ENCODE peak calls at places on chromosomes 13 and 19, in nine cellular contexts. One of them, this sample, is unnamed.

GRCh38 chr13:58908019-58908679 is 1255.6 kb downstream of the DIAPH3 start:
- DNase-seq in anterior cingulate cortex: no peak
- DNase-seq in ACHN: no peak
- DNase-seq in activated CD4-positive, alpha-beta T cell treated with anti-CD3 and anti-CD28 coated beads for 24 hours: no peak
- DNase-seq in frontal cortex: no peak
- DNase-seq in WTC11: no peak
- DNase-seq in Calu3: no peak
- DNase-seq in LHCN-M2: no peak
- DNase-seq in lower leg skin: no peak
- DNase-seq in this sample: no peak

GRCh38 chr13:39945226-39945625 is 289.8 kb downstream of the COG6 start:
- DNase-seq in anterior cingulate cortex: no peak
- DNase-seq in ACHN: no peak
- DNase-seq in activated CD4-positive, alpha-beta T cell treated with anti-CD3 and anti-CD28 coated beads for 24 hours: no peak
- DNase-seq in frontal cortex: no peak
- DNase-seq in WTC11: peak
- DNase-seq in Calu3: no peak
- DNase-seq in LHCN-M2: no peak
- DNase-seq in lower leg skin: no peak
- DNase-seq in this sample: no peak

GRCh38 chr19:18488403-18488723 is 33.5 kb downstream of the ELL start:
- DNase-seq in anterior cingulate cortex: peak
- DNase-seq in ACHN: peak
- DNase-seq in activated CD4-positive, alpha-beta T cell treated with anti-CD3 and anti-CD28 coated beads for 24 hours: no peak
- DNase-seq in frontal cortex: no peak
- DNase-seq in WTC11: no peak
- DNase-seq in Calu3: peak
- DNase-seq in LHCN-M2: no peak
- DNase-seq in lower leg skin: no peak
- DNase-seq in this sample: no peak

GRCh38 chr13:44300895-44301638 is 72.6 kb upstream of the SERP2 start:
- DNase-seq in anterior cingulate cortex: no peak
- DNase-seq in ACHN: peak
- DNase-seq in activated CD4-positive, alpha-beta T cell treated with anti-CD3 and anti-CD28 coated beads for 24 hours: no peak
- DNase-seq in frontal cortex: no peak
- DNase-seq in WTC11: no peak
- DNase-seq in Calu3: peak
- DNase-seq in LHCN-M2: peak
- DNase-seq in lower leg skin: no peak
- DNase-seq in this sample: peak

GRCh38 chr13:83516781-83517180 is 365.5 kb downstream of the SLITRK1 start:
- DNase-seq in anterior cingulate cortex: no peak
- DNase-seq in ACHN: no peak
- DNase-seq in activated CD4-positive, alpha-beta T cell treated with anti-CD3 and anti-CD28 coated beads for 24 hours: no peak
- DNase-seq in frontal cortex: no peak
- DNase-seq in WTC11: no peak
- DNase-seq in Calu3: no peak
- DNase-seq in LHCN-M2: no peak
- DNase-seq in lower leg skin: peak
- DNase-seq in this sample: no peak

GRCh38 chr19:6963937-6964336 is 57.3 kb downstream of the MBD3L2B start:
- DNase-seq in anterior cingulate cortex: no peak
- DNase-seq in ACHN: no peak
- DNase-seq in activated CD4-positive, alpha-beta T cell treated with anti-CD3 and anti-CD28 coated beads for 24 hours: peak
- DNase-seq in frontal cortex: no peak
- DNase-seq in WTC11: peak
- DNase-seq in Calu3: no peak
- DNase-seq in LHCN-M2: no peak
- DNase-seq in lower leg skin: no peak
- DNase-seq in this sample: no peak

GRCh38 chr19:2149980-2150793 is 1.2 kb downstream of the AP3D1 start:
- DNase-seq in anterior cingulate cortex: no peak
- DNase-seq in ACHN: peak
- DNase-seq in activated CD4-positive, alpha-beta T cell treated with anti-CD3 and anti-CD28 coated beads for 24 hours: no peak
- DNase-seq in frontal cortex: no peak
- DNase-seq in WTC11: no peak
- DNase-seq in Calu3: no peak
- DNase-seq in LHCN-M2: peak
- DNase-seq in lower leg skin: no peak
- DNase-seq in this sample: no peak

GRCh38 chr19:19823916-19824315 is 2.4 kb upstream of the ZNF506 start:
- DNase-seq in anterior cingulate cortex: no peak
- DNase-seq in ACHN: no peak
- DNase-seq in activated CD4-positive, alpha-beta T cell treated with anti-CD3 and anti-CD28 coated beads for 24 hours: no peak
- DNase-seq in frontal cortex: no peak
- DNase-seq in WTC11: no peak
- DNase-seq in Calu3: no peak
- DNase-seq in LHCN-M2: no peak
- DNase-seq in lower leg skin: no peak
- DNase-seq in this sample: no peak

GRCh38 chr19:43936219-43936618 is 1.1 kb upstream of the ZNF45 start:
- DNase-seq in anterior cingulate cortex: no peak
- DNase-seq in ACHN: no peak
- DNase-seq in activated CD4-positive, alpha-beta T cell treated with anti-CD3 and anti-CD28 coated beads for 24 hours: no peak
- DNase-seq in frontal cortex: no peak
- DNase-seq in WTC11: no peak
- DNase-seq in Calu3: no peak
- DNase-seq in LHCN-M2: no peak
- DNase-seq in lower leg skin: no peak
- DNase-seq in this sample: no peak

GRCh38 chr19:13831560-13832056 is 36.4 kb downstream of the ZSWIM4 start:
- DNase-seq in anterior cingulate cortex: no peak
- DNase-seq in ACHN: no peak
- DNase-seq in activated CD4-positive, alpha-beta T cell treated with anti-CD3 and anti-CD28 coated beads for 24 hours: no peak
- DNase-seq in frontal cortex: no peak
- DNase-seq in WTC11: no peak
- DNase-seq in Calu3: no peak
- DNase-seq in LHCN-M2: no peak
- DNase-seq in lower leg skin: no peak
- DNase-seq in this sample: no peak

GRCh38 chr13:85314686-85315085 is 484.5 kb downstream of the SLITRK6 start:
- DNase-seq in anterior cingulate cortex: no peak
- DNase-seq in ACHN: no peak
- DNase-seq in activated CD4-positive, alpha-beta T cell treated with anti-CD3 and anti-CD28 coated beads for 24 hours: no peak
- DNase-seq in frontal cortex: peak
- DNase-seq in WTC11: no peak
- DNase-seq in Calu3: no peak
- DNase-seq in LHCN-M2: no peak
- DNase-seq in lower leg skin: no peak
- DNase-seq in this sample: no peak

GRCh38 chr19:17610384-17610783 is 54.9 kb downstream of the COLGALT1 start:
- DNase-seq in anterior cingulate cortex: no peak
- DNase-seq in ACHN: no peak
- DNase-seq in activated CD4-positive, alpha-beta T cell treated with anti-CD3 and anti-CD28 coated beads for 24 hours: no peak
- DNase-seq in frontal cortex: no peak
- DNase-seq in WTC11: no peak
- DNase-seq in Calu3: no peak
- DNase-seq in LHCN-M2: peak
- DNase-seq in lower leg skin: no peak
- DNase-seq in this sample: peak

GRCh38 chr13:25911020-25911419 is 140.8 kb downstream of the SHISA2 start:
- DNase-seq in anterior cingulate cortex: no peak
- DNase-seq in ACHN: no peak
- DNase-seq in activated CD4-positive, alpha-beta T cell treated with anti-CD3 and anti-CD28 coated beads for 24 hours: no peak
- DNase-seq in frontal cortex: no peak
- DNase-seq in WTC11: peak
- DNase-seq in Calu3: no peak
- DNase-seq in LHCN-M2: no peak
- DNase-seq in lower leg skin: no peak
- DNase-seq in this sample: no peak

GRCh38 chr19:53982611-53983010 is 8.8 kb upstream of the CACNG6 start:
- DNase-seq in anterior cingulate cortex: no peak
- DNase-seq in ACHN: no peak
- DNase-seq in activated CD4-positive, alpha-beta T cell treated with anti-CD3 and anti-CD28 coated beads for 24 hours: no peak
- DNase-seq in frontal cortex: peak
- DNase-seq in WTC11: peak
- DNase-seq in Calu3: peak
- DNase-seq in LHCN-M2: no peak
- DNase-seq in lower leg skin: peak
- DNase-seq in this sample: no peak

GRCh38 chr19:47084879-47085439 is 28.6 kb downstream of the ZC3H4 start:
- DNase-seq in anterior cingulate cortex: no peak
- DNase-seq in ACHN: no peak
- DNase-seq in activated CD4-positive, alpha-beta T cell treated with anti-CD3 and anti-CD28 coated beads for 24 hours: no peak
- DNase-seq in frontal cortex: no peak
- DNase-seq in WTC11: no peak
- DNase-seq in Calu3: no peak
- DNase-seq in LHCN-M2: no peak
- DNase-seq in lower leg skin: no peak
- DNase-seq in this sample: no peak

GRCh38 chr19:3025516-3025890 is 3.6 kb downstream of the TLE2 start:
- DNase-seq in anterior cingulate cortex: no peak
- DNase-seq in ACHN: no peak
- DNase-seq in activated CD4-positive, alpha-beta T cell treated with anti-CD3 and anti-CD28 coated beads for 24 hours: no peak
- DNase-seq in frontal cortex: no peak
- DNase-seq in WTC11: no peak
- DNase-seq in Calu3: no peak
- DNase-seq in LHCN-M2: no peak
- DNase-seq in lower leg skin: no peak
- DNase-seq in this sample: no peak

This sample was measured in Caki2.